ENCODE peak calls at places on chromosomes 6 and 20, in seven cellular contexts. A, Q, Z, T, M, O and P are unnamed samples. For H3K4me1, the result is how much of the 10 kb centered on the place peaks cover.

GRCh38 chr6:148535976-148536375 is 193.3 kb downstream of the SASH1 start:
- DNase-seq in A (no peak), Q (no peak), Z (no peak), T (no peak), M (no peak), O (no peak), P (no peak)

GRCh38 chr20:33676121-33676520 is 1.9 kb upstream of the NECAB3 start:
- DNase-seq in A (no peak), Q (no peak), Z (no peak), T (no peak), M (no peak), O (no peak), P (no peak)

GRCh38 chr6:108365488-108365887 is 70.6 kb downstream of the AFG1L start:
- DNase-seq in A (no peak), Q (no peak), Z (no peak), T (no peak), M (no peak), O (no peak), P (no peak)

GRCh38 chr6:97053643-97054411 is 129.3 kb downstream of the KLHL32 start:
- DNase-seq in A (peak), Q (no peak), Z (no peak), T (no peak), M (no peak), O (no peak), P (no peak)

GRCh38 chr6:167300902-167301425 is 9.8 kb downstream of the UNC93A start:
- DNase-seq in A (no peak), Q (no peak), Z (no peak), T (no peak), M (no peak), O (no peak), P (no peak)

GRCh38 chr6:17011985-17012384 is 89.9 kb upstream of the STMND1 start:
- DNase-seq in A (no peak), Q (no peak), Z (no peak), T (no peak), M (no peak), O (no peak), P (no peak)

GRCh38 chr20:38748863-38749153 is 548 bp downstream of the ACTR5 start:
- DNase-seq in A (no peak), Q (no peak), Z (no peak), T (no peak), M (no peak), O (no peak), P (no peak)

GRCh38 chr20:47350691-47351545 is 5.6 kb downstream of the ZMYND8 start:
- DNase-seq in A (no peak), Q (no peak), Z (no peak), T (no peak), M (no peak), O (no peak), P (no peak)

GRCh38 chr6:15512126-15512525 is 150.7 kb downstream of the DTNBP1 start:
- DNase-seq in A (peak), Q (no peak), Z (no peak), T (no peak), M (no peak), O (peak), P (no peak)

GRCh38 chr6:87088076-87088475 is 6.8 kb downstream of the CGA start:
- DNase-seq in A (no peak), Q (no peak), Z (no peak), T (no peak), M (no peak), O (no peak), P (no peak)

GRCh38 chr20:37356387-37356786 is 10.4 kb downstream of the SRC start:
- DNase-seq in A (no peak), Q (peak), Z (peak), T (peak), M (no peak), O (peak), P (peak)

GRCh38 chr6:113632220-113632864 is 224.8 kb upstream of the MARCKS start:
- DNase-seq in A (no peak), Q (no peak), Z (peak), T (peak), M (peak), O (no peak), P (no peak)

GRCh38 chr6:71229466-71229865 is 59.1 kb upstream of the OGFRL1 start:
- DNase-seq in A (no peak), Q (no peak), Z (no peak), T (no peak), M (no peak), O (no peak), P (no peak)

GRCh38 chr20:19964289-19965263 is 52.6 kb upstream of the NAA20 start:
- DNase-seq in A (no peak), Q (no peak), Z (peak), T (peak), M (no peak), O (no peak), P (peak)

GRCh38 chr6:33490621-33491020 is 36.2 kb downstream of the ZBTB9 start:
- DNase-seq in A (peak), Q (no peak), Z (peak), T (no peak), M (no peak), O (no peak), P (no peak)

GRCh38 chr20:62252342-62252966 is 14.1 kb downstream of the OSBPL2 start:
- DNase-seq in A (no peak), Q (no peak), Z (no peak), T (no peak), M (no peak), O (no peak), P (no peak)
- H3K4me1 ChIP-seq in A (under half), Q (under half), Z (under half), T (under half), M (under half), O (under half), P (under half)

GRCh38 chr6:129670634-129671033 is 39.3 kb downstream of the ARHGAP18 start:
- DNase-seq in A (no peak), Q (no peak), Z (no peak), T (no peak), M (no peak), O (no peak), P (no peak)

GRCh38 chr6:129671442-129672344 is 38.3 kb downstream of the ARHGAP18 start:
- DNase-seq in A (no peak), Q (peak), Z (no peak), T (peak), M (no peak), O (no peak), P (peak)

GRCh38 chr6:129672883-129673631 is 36.9 kb downstream of the ARHGAP18 start:
- DNase-seq in A (no peak), Q (no peak), Z (no peak), T (no peak), M (peak), O (no peak), P (no peak)

GRCh38 chr6:129673758-129674157 is 36.2 kb downstream of the ARHGAP18 start:
- DNase-seq in A (no peak), Q (no peak), Z (no peak), T (no peak), M (no peak), O (no peak), P (no peak)

DNA sequence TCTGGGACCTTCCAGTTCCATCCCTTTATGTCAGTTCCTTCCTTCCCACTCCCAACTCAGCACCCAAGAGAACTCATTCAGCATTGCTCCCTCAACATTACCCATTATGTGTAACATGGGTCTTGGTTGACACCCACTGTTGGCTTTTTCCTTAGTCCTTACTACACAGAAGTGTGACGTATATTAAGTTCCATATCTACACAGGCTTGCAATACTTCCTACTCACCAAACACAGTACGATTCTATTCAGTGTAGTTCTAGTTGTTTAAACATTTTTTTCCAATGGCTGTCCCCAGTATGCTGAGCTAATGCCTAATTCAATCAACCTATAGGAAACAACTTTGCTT is 37.7 kb downstream of the ARHGAP18 start:
- DNase-seq in A (no peak), Q (no peak), Z (no peak), T (no peak), M (no peak), O (no peak), P (no peak)
- H3K4me1 ChIP-seq in A (under half), Q (under half), Z (under half), T (under half), M (under half), O (under half), P (under half)

DNA sequence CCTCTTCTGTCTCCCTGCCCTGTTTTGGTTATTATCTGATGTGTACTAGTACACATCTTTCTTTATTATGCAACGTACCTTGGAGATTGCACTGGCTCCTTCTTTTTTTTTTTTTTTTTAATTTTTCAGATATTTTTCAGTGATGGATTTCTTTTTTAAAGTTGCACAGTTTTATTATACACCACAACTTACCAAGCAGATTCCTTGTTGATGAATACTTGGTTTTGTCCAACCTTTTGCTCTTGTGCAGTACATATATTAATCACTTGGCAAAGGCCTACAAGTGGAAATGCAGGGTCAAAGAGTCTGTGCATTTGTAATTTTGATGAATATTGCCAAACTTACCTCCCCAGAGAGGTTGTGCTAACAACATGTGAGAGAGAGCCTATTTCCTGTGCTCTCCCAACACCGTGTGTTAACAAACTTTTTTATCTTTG is 50.1 kb upstream of the RNF24 start:
- DNase-seq in A (no peak), Q (no peak), Z (no peak), T (peak), M (no peak), O (no peak), P (no peak)
- H3K4me1 ChIP-seq in A (under half), Q (under half), Z (under half), T (under half), M (under half), O (under half), P (under half)

GRCh38 chr6:106116125-106116524 is 30.0 kb downstream of the PRDM1 start:
- DNase-seq in A (no peak), Q (no peak), Z (no peak), T (no peak), M (no peak), O (no peak), P (no peak)
- H3K4me1 ChIP-seq in A (under half), Q (under half), Z (under half), T (under half), M (under half), O (under half), P (under half)

GRCh38 chr6:3393796-3394195 is 63.1 kb downstream of the SLC22A23 start:
- DNase-seq in A (no peak), Q (no peak), Z (no peak), T (peak), M (no peak), O (no peak), P (no peak)
- H3K4me1 ChIP-seq in A (under half), Q (under half), Z (under half), T (under half), M (under half), O (under half), P (under half)

DNA sequence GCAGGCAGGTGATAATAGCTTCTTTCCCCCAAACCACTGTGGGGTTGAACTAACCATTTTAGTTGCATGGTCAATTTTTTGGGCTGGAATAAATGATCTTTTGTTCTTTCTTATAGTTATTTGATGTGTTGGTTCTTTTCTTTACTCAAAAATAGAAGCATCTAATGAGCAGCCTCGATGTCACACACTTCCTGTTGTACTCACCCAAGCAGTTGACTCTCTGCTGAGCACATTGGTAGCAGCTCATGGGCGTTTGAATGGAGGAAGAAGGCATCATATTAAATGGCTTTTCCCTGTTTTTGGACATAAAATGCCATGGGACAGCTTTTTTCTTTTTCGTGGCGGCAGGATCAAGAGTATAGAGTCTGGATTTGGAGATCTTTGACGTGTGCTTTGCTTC is 268.4 kb downstream of the PRL start:
- DNase-seq in A (no peak), Q (no peak), Z (no peak), T (no peak), M (no peak), O (no peak), P (no peak)
- H3K4me1 ChIP-seq in A (under half), Q (under half), Z (under half), T (under half), M (under half), O (under half), P (under half)

GRCh38 chr20:44394520-44395182 is 39.2 kb downstream of the HNF4A start:
- DNase-seq in A (no peak), Q (no peak), Z (no peak), T (no peak), M (no peak), O (no peak), P (no peak)
- H3K4me1 ChIP-seq in A (under half), Q (under half), Z (under half), T (under half), M (under half), O (under half), P (under half)

DNA sequence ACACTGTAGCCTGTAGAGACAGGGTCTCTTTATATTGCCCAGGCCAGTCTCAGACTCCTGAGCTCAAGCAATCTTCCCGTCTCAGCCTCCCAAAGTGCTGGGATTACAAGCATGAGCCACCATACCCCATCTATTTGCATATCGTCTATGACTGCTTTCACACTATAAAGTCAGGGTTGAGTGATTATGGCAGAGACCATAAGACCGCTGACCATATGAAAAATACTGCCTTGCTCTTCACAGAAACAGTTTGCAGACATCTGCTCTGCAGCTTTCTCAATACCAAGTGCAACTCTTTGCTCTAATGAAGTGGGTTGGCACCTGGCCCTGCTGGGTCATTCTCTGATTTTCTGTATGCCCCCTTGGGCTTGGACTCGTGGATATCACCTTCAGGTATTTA is 79.5 kb upstream of the PAK5 start:
- DNase-seq in A (no peak), Q (no peak), Z (no peak), T (no peak), M (no peak), O (no peak), P (no peak)
- H3K4me1 ChIP-seq in A (under half), Q (under half), Z (under half), T (under half), M (under half), O (under half), P (under half)

DNA sequence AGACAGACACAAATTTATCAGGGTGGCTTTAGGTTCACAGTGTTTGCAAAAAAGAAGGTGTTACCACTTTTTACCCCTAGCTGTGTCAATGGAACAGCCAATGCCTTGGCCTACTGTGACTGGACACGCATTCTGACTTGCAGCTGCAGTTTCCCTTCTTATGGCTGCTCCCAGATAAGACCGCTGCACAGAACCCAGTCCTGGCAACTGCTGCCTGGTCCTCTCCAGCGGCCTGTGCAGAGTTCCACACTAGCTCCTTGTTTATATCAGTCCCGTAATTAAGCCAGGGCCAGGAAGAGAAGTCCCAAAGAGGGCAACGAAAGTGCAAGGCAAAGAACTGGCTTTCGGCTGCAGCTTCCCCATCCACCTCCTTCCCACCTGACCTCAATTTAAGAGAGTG is 283.0 kb downstream of the FOXC1 start:
- DNase-seq in A (no peak), Q (no peak), Z (no peak), T (no peak), M (no peak), O (no peak), P (no peak)
- H3K4me1 ChIP-seq in A (under half), Q (under half), Z (under half), T (under half), M (under half), O (under half), P (under half)

DNA sequence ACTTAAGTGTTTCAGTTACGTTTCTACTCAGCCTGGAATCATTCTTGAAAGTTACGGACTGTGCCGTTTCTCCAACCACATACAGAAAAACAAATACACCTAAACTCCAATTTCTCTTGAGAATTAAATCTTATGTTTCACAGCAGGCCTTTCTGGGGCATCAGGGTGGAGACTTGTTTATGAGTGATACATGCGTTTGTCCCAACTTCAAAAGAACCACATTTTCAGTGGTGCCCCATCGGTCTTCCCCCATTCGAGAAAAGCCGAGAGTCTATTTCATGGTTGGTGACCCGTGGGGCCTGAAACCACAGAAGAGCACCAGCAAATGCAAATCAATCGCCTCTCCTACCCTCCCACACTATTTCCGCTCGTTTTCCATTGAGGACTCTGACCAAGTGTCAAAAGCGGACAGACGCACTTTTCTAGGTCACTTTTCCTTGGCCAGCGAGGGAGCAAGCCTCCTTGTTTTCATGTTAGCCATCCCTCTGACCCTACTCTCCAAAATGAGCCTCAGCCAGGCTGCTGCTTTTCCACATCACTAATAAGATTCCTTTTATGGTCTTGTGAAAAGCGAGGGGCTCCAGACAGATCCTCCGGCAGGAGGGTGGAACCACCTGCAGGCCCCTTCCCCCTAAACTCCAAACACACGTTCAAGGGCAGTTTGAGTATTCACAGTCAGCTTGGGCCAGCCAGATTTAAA is 3.1 kb downstream of the JAG1 start:
- DNase-seq in A (peak), Q (no peak), Z (no peak), T (no peak), M (no peak), O (no peak), P (no peak)
- H3K4me1 ChIP-seq in A (under half), Q (under half), Z (half or more), T (under half), M (under half), O (under half), P (half or more)